ENCODE peak calls at places on chromosomes 5 and 9, in eight cellular contexts. N is heart left ventricle; W is CD8-positive, alpha-beta T cell; S is progenitor cell of endocrine pancreas; J is HL-60; U is astrocyte of the spinal cord; I is cardiac muscle cell; Y is retinal pigment epithelial cell. O is an unnamed sample.

GRCh38 chr5:143541943-143542797 is 138.7 kb upstream of the NR3C1 start:
- DNase-seq in N (no peak), W (no peak), S (no peak), J (no peak), U (no peak), I (no peak), Y (no peak), O (no peak)

GRCh38 chr9:81083062-81083461 is 606.3 kb downstream of the TLE1 start:
- DNase-seq in N (no peak), W (no peak), S (no peak), J (peak), U (peak), I (peak), Y (peak), O (no peak)

GRCh38 chr5:82813951-82814350 is 263.2 kb downstream of the TMEM167A start:
- DNase-seq in N (no peak), W (no peak), S (no peak), J (no peak), U (no peak), I (no peak), Y (no peak), O (no peak)

GRCh38 chr5:91430949-91431348 is 47.8 kb upstream of the ARRDC3 start:
- DNase-seq in N (no peak), W (no peak), S (no peak), J (no peak), U (no peak), I (no peak), Y (no peak), O (no peak)

GRCh38 chr5:53037141-53037859 is 48.1 kb downstream of the ITGA2 start:
- DNase-seq in N (no peak), W (no peak), S (no peak), J (no peak), U (peak), I (peak), Y (peak), O (no peak)

GRCh38 chr5:10111575-10111974 is 138.1 kb downstream of the ATPSCKMT start:
- DNase-seq in N (no peak), W (no peak), S (no peak), J (peak), U (peak), I (peak), Y (peak), O (no peak)

GRCh38 chr5:134503088-134503936 is 22.2 kb upstream of the JADE2 start:
- DNase-seq in N (peak), W (peak), S (no peak), J (peak), U (peak), I (peak), Y (peak), O (no peak)

GRCh38 chr5:141382469-141383294 is at the start of gene PCDHGA7:
- DNase-seq in N (no peak), W (no peak), S (no peak), J (no peak), U (peak), I (peak), Y (no peak), O (peak)

GRCh38 chr5:112968411-112969106 is 8.0 kb upstream of the DCP2 start:
- DNase-seq in N (no peak), W (no peak), S (no peak), J (no peak), U (no peak), I (no peak), Y (no peak), O (no peak)

GRCh38 chr9:131423171-131423581 is 29.3 kb downstream of the PRRC2B start:
- DNase-seq in N (peak), W (peak), S (no peak), J (no peak), U (peak), I (peak), Y (peak), O (no peak)

GRCh38 chr5:101047181-101047580 is 144.1 kb upstream of the ST8SIA4 start:
- DNase-seq in N (no peak), W (no peak), S (no peak), J (no peak), U (no peak), I (no peak), Y (no peak), O (no peak)

GRCh38 chr5:31593676-31594075 is 45.3 kb upstream of the PDZD2 start:
- DNase-seq in N (no peak), W (no peak), S (no peak), J (no peak), U (no peak), I (no peak), Y (no peak), O (no peak)

GRCh38 chr5:147310059-147310704 is 75.4 kb downstream of the STK32A start:
- DNase-seq in N (no peak), W (no peak), S (no peak), J (peak), U (peak), I (peak), Y (peak), O (no peak)

GRCh38 chr5:34914671-34915138 is 599 bp downstream of the RAD1 start:
- DNase-seq in N (no peak), W (no peak), S (no peak), J (no peak), U (no peak), I (peak), Y (no peak), O (peak)

GRCh38 chr9:22337261-22337660 is 109.4 kb upstream of the DMRTA1 start:
- DNase-seq in N (no peak), W (no peak), S (no peak), J (no peak), U (no peak), I (no peak), Y (peak), O (no peak)

GRCh38 chr9:16333697-16334096 is 536.8 kb downstream of the BNC2 start:
- DNase-seq in N (no peak), W (no peak), S (no peak), J (no peak), U (no peak), I (no peak), Y (no peak), O (no peak)

GRCh38 chr5:13591621-13592020 is 352.9 kb downstream of the DNAH5 start:
- DNase-seq in N (no peak), W (no peak), S (no peak), J (peak), U (peak), I (peak), Y (peak), O (no peak)

GRCh38 chr5:128062172-128062746 is 21.3 kb upstream of the SLC12A2 start:
- DNase-seq in N (no peak), W (no peak), S (no peak), J (no peak), U (peak), I (peak), Y (no peak), O (no peak)

GRCh38 chr9:91825866-91826265 is 124.2 kb downstream of the ROR2 start:
- DNase-seq in N (no peak), W (no peak), S (no peak), J (no peak), U (no peak), I (no peak), Y (no peak), O (no peak)

GRCh38 chr5:133934822-133935793 is 33.3 kb downstream of the C5orf15 start:
- DNase-seq in N (no peak), W (no peak), S (no peak), J (no peak), U (no peak), I (no peak), Y (no peak), O (no peak)

GRCh38 chr9:99303177-99303576 is 81.1 kb downstream of the SEC61B start:
- DNase-seq in N (no peak), W (no peak), S (no peak), J (peak), U (no peak), I (no peak), Y (no peak), O (no peak)

GRCh38 chr5:100505984-100506670 is 29.0 kb upstream of the FAM174A start:
- DNase-seq in N (no peak), W (no peak), S (no peak), J (peak), U (peak), I (peak), Y (peak), O (no peak)

GRCh38 chr9:133604856-133605255 is 4.3 kb downstream of the FAM163B start:
- DNase-seq in N (no peak), W (no peak), S (no peak), J (no peak), U (no peak), I (no peak), Y (no peak), O (no peak)

GRCh38 chr5:141691286-141691866 is 9.3 kb upstream of the ARAP3 start:
- DNase-seq in N (no peak), W (no peak), S (no peak), J (peak), U (no peak), I (no peak), Y (no peak), O (no peak)

GRCh38 chr9:32776201-32776600 is 7.1 kb upstream of the TMEM215 start:
- DNase-seq in N (no peak), W (no peak), S (no peak), J (no peak), U (no peak), I (no peak), Y (no peak), O (no peak)

GRCh38 chr9:96113045-96113444 is 188.9 kb downstream of the HSD17B3 start:
- DNase-seq in N (no peak), W (no peak), S (no peak), J (no peak), U (no peak), I (no peak), Y (no peak), O (no peak)
- TF ChIP-seq CTCF in N (no peak), W (no peak), S (no peak), J (no peak), U (no peak), I (no peak), Y (no peak), O (no peak)

GRCh38 chr9:97309260-97309659 is 1.8 kb downstream of the CCDC180 start:
- DNase-seq in N (no peak), W (no peak), S (no peak), J (no peak), U (no peak), I (no peak), Y (no peak), O (no peak)

GRCh38 chr9:97304586-97304985 is 2.9 kb upstream of the CCDC180 start:
- DNase-seq in N (no peak), W (no peak), S (no peak), J (no peak), U (no peak), I (no peak), Y (no peak), O (no peak)

GRCh38 chr9:97305501-97306298 is 1.8 kb upstream of the CCDC180 start:
- DNase-seq in N (no peak), W (no peak), S (no peak), J (no peak), U (no peak), I (no peak), Y (no peak), O (no peak)

GRCh38 chr9:97307500-97308163 is at the start of gene CCDC180:
- DNase-seq in N (peak), W (no peak), S (no peak), J (no peak), U (peak), I (peak), Y (peak), O (no peak)

DNA sequence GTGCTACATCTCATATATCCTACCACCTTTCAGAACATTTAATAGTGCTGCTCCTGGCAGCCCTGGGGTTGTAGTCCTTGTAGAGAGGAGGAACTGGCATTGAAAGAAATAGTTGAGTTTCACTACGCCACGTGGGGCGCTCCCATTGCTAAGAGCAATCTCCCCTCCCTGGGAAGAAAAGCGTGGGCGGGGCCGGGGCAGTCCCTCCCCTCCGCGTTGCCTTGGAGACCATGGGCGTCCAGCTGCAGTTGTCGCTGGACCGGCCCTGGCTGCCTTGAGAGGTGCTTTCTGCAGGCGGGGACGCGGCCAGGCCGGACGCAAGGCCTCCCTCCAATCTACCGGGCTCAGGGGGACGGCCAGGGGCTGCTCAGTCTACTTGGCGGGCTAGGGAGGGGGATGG is 368 bp upstream of the CCDC180 start:
- DNase-seq in N (peak), W (no peak), S (peak), J (no peak), U (peak), I (peak), Y (peak), O (no peak)
- TF ChIP-seq CTCF in N (peak), W (no peak), S (peak), J (no peak), U (peak), I (peak), Y (peak), O (no peak)

GRCh38 chr9:35814106-35814840 is 569 bp downstream of the HINT2 start:
- DNase-seq in N (peak), W (peak), S (peak), J (no peak), U (peak), I (peak), Y (no peak), O (no peak)
- TF ChIP-seq CTCF in N (peak), W (no peak), S (peak), J (peak), U (peak), I (peak), Y (peak), O (no peak)

GRCh38 chr5:3602713-3603502 is 7.3 kb downstream of the IRX1 start:
- DNase-seq in N (peak), W (no peak), S (peak), J (no peak), U (peak), I (peak), Y (no peak), O (no peak)
- TF ChIP-seq CTCF in N (peak), W (no peak), S (peak), J (no peak), U (peak), I (peak), Y (peak), O (no peak)

DNA sequence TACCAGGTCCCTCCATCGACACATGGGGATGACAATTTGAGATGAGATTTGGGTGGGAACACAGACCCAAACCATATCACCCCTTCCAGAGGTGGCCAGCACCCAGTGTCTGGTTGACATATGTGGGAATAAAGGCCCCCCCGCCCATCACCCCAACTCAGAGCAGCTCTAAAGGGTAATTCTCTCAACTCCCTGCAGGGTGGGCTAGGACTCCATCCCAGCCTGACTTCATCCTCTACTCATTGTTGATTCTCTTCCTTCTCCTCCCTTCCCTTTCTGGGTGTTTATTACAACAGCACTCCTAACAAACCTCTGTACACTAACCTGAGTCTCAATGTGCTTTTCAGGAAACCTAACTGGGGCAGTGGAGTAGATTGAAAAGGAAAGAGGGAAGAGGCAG is 339.9 kb downstream of the ACTL7B start:
- DNase-seq in N (no peak), W (no peak), S (no peak), J (no peak), U (no peak), I (no peak), Y (no peak), O (no peak)
- TF ChIP-seq CTCF in N (peak), W (no peak), S (no peak), J (no peak), U (no peak), I (no peak), Y (no peak), O (no peak)

GRCh38 chr9:128554155-128554862 is 1.9 kb downstream of the SPTAN1 start:
- DNase-seq in N (peak), W (no peak), S (no peak), J (no peak), U (peak), I (peak), Y (peak), O (no peak)
- TF ChIP-seq CTCF in N (no peak), W (no peak), S (no peak), J (no peak), U (peak), I (no peak), Y (peak), O (no peak)

GRCh38 chr9:2635922-2636321 is 14.3 kb downstream of the VLDLR start:
- DNase-seq in N (no peak), W (no peak), S (no peak), J (no peak), U (no peak), I (no peak), Y (no peak), O (no peak)

GRCh38 chr9:2631263-2631662 is 9.7 kb downstream of the VLDLR start:
- DNase-seq in N (no peak), W (no peak), S (no peak), J (no peak), U (no peak), I (no peak), Y (no peak), O (no peak)

GRCh38 chr9:2634158-2634557 is 12.6 kb downstream of the VLDLR start:
- DNase-seq in N (no peak), W (no peak), S (no peak), J (no peak), U (no peak), I (no peak), Y (no peak), O (no peak)

GRCh38 chr9:2637390-2637789 is 15.8 kb downstream of the VLDLR start:
- DNase-seq in N (no peak), W (no peak), S (no peak), J (no peak), U (no peak), I (no peak), Y (no peak), O (no peak)

DNA sequence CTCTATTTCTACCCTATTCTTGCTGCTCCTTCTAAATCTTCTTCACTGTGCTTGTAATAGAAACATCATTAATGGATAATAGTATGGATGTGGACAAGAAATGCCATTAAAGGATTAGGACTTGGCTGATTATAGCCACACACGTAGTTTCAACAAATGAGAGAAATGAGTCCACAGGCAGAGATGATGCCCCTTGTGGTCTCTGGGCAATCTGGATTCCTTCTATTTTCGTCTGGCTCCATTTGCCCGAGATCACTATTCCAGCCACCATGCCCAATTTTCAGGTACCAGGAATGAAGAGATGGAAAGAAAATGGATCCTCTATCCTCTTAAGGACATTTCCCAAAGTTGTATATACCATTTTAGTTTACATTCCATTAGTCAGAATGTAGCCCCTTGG is 13.2 kb downstream of the VLDLR start:
- DNase-seq in N (no peak), W (no peak), S (no peak), J (no peak), U (no peak), I (no peak), Y (no peak), O (no peak)
- TF ChIP-seq CTCF in N (no peak), W (no peak), S (no peak), J (no peak), U (no peak), I (no peak), Y (no peak), O (no peak)

GRCh38 chr9:84490206-84490605 is 149.6 kb upstream of the SLC28A3 start:
- DNase-seq in N (no peak), W (no peak), S (no peak), J (no peak), U (no peak), I (no peak), Y (no peak), O (no peak)

GRCh38 chr9:84481819-84482218 is 141.3 kb upstream of the SLC28A3 start:
- DNase-seq in N (no peak), W (no peak), S (no peak), J (no peak), U (no peak), I (no peak), Y (no peak), O (no peak)

GRCh38 chr9:84480071-84480470 is 139.5 kb upstream of the SLC28A3 start:
- DNase-seq in N (no peak), W (no peak), S (no peak), J (no peak), U (no peak), I (no peak), Y (no peak), O (no peak)

GRCh38 chr9:84485539-84485938 is 145.0 kb upstream of the SLC28A3 start:
- DNase-seq in N (no peak), W (no peak), S (no peak), J (no peak), U (no peak), I (no peak), Y (no peak), O (no peak)
- TF ChIP-seq CTCF in N (no peak), W (no peak), S (no peak), J (no peak), U (no peak), I (no peak), Y (no peak), O (no peak)

DNA sequence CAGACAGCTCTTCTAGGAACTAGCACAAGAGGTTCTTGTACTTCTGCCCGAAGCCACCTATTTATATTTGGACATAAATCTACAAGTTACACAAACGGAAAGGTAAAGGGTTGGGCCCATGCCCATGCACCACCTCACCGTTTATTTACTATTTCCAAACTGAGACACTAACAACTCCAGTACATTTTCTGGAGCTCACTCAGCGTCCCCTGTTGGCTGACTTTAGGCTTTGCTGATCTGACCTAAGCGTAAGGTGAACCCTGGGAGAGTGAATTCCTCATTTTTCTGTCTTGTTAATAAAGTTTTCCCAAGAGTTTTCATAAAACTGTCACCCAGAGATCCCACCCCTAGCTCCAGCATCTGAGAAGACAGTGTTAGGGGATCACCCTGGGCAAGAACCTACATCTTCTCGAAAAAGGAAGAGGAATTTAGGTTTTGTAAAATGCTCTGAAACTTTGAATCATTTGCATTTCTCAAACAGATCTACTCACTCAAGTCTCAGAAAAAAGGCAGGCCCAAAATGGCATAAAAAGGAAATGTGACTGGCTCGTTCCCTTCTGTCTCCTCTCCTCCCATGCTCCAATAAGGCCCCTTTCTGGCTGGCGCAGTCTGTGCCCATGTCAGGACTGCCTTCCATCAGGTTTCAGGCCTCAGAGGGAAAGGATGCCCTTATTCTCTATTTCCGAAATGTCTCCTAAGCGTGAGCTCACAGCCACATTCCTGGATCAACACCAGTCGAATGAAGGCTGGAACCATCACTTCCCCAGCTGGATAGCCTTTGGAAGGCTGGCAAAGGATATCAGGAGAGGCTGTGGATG is 201.3 kb downstream of the FANCC start:
- DNase-seq in N (no peak), W (no peak), S (no peak), J (no peak), U (no peak), I (no peak), Y (no peak), O (no peak)
- TF ChIP-seq CTCF in N (peak), W (no peak), S (peak), J (no peak), U (peak), I (peak), Y (peak), O (no peak)

GRCh38 chr5:156783092-156783491 is 67.0 kb upstream of the PPP1R2B start:
- DNase-seq in N (no peak), W (no peak), S (no peak), J (no peak), U (no peak), I (no peak), Y (no peak), O (no peak)
- TF ChIP-seq CTCF in N (no peak), W (no peak), S (no peak), J (no peak), U (no peak), I (no peak), Y (no peak), O (no peak)